ENCODE peak calls at places on chromosomes 7 and 10, in four cellular contexts. F is A549, X is IMR-90, A is HepG2. J is an unnamed sample.

GRCh38 chr7:37534893-37535610 is 86.4 kb upstream of the ELMO1 start:
- DNase-seq in X (no peak), F (no peak), A (no peak), J (no peak)

GRCh38 chr10:100327701-100328009 is 2.4 kb downstream of the PKD2L1 start:
- DNase-seq in F (no peak), A (no peak), X (no peak), J (no peak)

GRCh38 chr10:57482259-57482658 is 785.4 kb downstream of the IPMK start:
- DNase-seq in A (no peak), F (no peak), X (no peak), J (no peak)

GRCh38 chr10:29736325-29737208 is 101.8 kb upstream of the SVIL start:
- DNase-seq in A (no peak), F (peak), X (peak), J (no peak)

GRCh38 chr10:113907166-113907565 is 52.7 kb downstream of the NHLRC2 start:
- DNase-seq in A (no peak), F (no peak), X (peak), J (no peak)

GRCh38 chr7:130145424-130146106 is 59.6 kb downstream of the TMEM209 start:
- DNase-seq in F (no peak), A (no peak), X (no peak), J (no peak)

GRCh38 chr7:155531686-155532085 is 14.7 kb downstream of the CNPY1 start:
- DNase-seq in X (no peak), F (no peak), A (peak), J (no peak)

GRCh38 chr10:133013478-133013877 is 71.1 kb upstream of the CFAP46 start:
- DNase-seq in A (no peak), F (no peak), X (no peak), J (no peak)

GRCh38 chr10:25547391-25547790 is 372.6 kb downstream of the GPR158 start:
- DNase-seq in A (no peak), X (no peak), F (no peak), J (peak)

GRCh38 chr7:132618956-132619305 is 42.7 kb upstream of the PLXNA4 start:
- DNase-seq in A (no peak), X (peak), F (no peak), J (no peak)

GRCh38 chr7:148264933-148265557 is 325.5 kb upstream of the C7orf33 start:
- DNase-seq in F (peak), A (peak), X (peak), J (no peak)

GRCh38 chr10:69456880-69457693 is 5.8 kb downstream of the TSPAN15 start:
- DNase-seq in X (no peak), A (no peak), F (no peak), J (no peak)

GRCh38 chr7:130144632-130145171 is 60.5 kb downstream of the TMEM209 start:
- DNase-seq in X (peak), F (peak), A (peak), J (no peak)

GRCh38 chr10:4070171-4070570 is 285.2 kb upstream of the KLF6 start:
- DNase-seq in F (no peak), X (no peak), A (no peak), J (no peak)

GRCh38 chr10:62817120-62817762 is 1.1 kb upstream of the EGR2 start:
- DNase-seq in F (no peak), X (peak), A (no peak), J (peak)

GRCh38 chr10:132434405-132435005 is 37.5 kb downstream of the PWWP2B start:
- DNase-seq in X (no peak), A (no peak), F (no peak), J (peak)

GRCh38 chr7:22728416-22729029 is 1.5 kb downstream of the IL6 start:
- DNase-seq in X (peak), A (peak), F (peak), J (peak)

GRCh38 chr7:22724861-22725260 is 2.1 kb upstream of the IL6 start:
- DNase-seq in A (no peak), X (no peak), F (no peak), J (no peak)

GRCh38 chr7:22725585-22725984 is 1.4 kb upstream of the IL6 start:
- DNase-seq in X (peak), A (peak), F (no peak), J (peak)

GRCh38 chr7:22726849-22727792 is at the start of gene IL6:
- DNase-seq in A (peak), X (peak), F (no peak), J (peak)

GRCh38 chr7:22726345-22726848 is 603 bp upstream of the IL6 start:
- DNase-seq in A (peak), X (peak), F (peak), J (peak)
- TF ChIP-seq MAZ in A (no peak), X (no peak), F (no peak), J (no peak)

GRCh38 chr7:11404355-11404754 is 427.6 kb downstream of the THSD7A start:
- DNase-seq in A (no peak), X (no peak), F (no peak), J (no peak)
- TF ChIP-seq MAZ in A (no peak), X (no peak), F (no peak), J (no peak)

GRCh38 chr7:1668932-1669485 is 1.1 kb upstream of the ELFN1 start:
- DNase-seq in F (no peak), X (peak), A (no peak), J (no peak)
- TF ChIP-seq MAZ in F (no peak), X (no peak), A (no peak), J (no peak)

GRCh38 chr10:125084191-125085186 is 75.9 kb downstream of the CTBP2 start:
- DNase-seq in X (peak), A (peak), F (peak), J (no peak)
- TF ChIP-seq MAZ in X (peak), A (no peak), F (no peak), J (no peak)

GRCh38 chr10:77801474-77802238 is 124.9 kb downstream of the DLG5 start:
- DNase-seq in F (no peak), A (no peak), X (peak), J (no peak)
- TF ChIP-seq MAZ in F (no peak), A (no peak), X (no peak), J (no peak)